ENCODE peak calls at places on chromosomes 2 and 18, in seven cellular contexts. Y is psoas muscle, E is B cell, I is GM10248, F is AG10803, B is foreskin fibroblast, A is WTC11. L is an unnamed sample.

GRCh38 chr2:231047270-231047921 is 9.3 kb upstream of the PSMD1 start:
- DNase-seq in Y (no peak), E (no peak), I (no peak), F (no peak), B (no peak), A (no peak), L (no peak)

GRCh38 chr18:55314615-55315237 is 273.3 kb downstream of the TCF4 start:
- DNase-seq in Y (no peak), E (no peak), I (no peak), F (no peak), B (no peak), A (no peak), L (no peak)

GRCh38 chr2:226643550-226644275 is 155.9 kb downstream of the IRS1 start:
- DNase-seq in Y (no peak), E (no peak), I (no peak), F (no peak), B (no peak), A (no peak), L (no peak)

GRCh38 chr2:33583194-33583938 is 15.7 kb downstream of the FAM98A start:
- DNase-seq in Y (no peak), E (peak), I (peak), F (peak), B (peak), A (no peak), L (peak)

GRCh38 chr18:63963610-63964256 is 6.1 kb upstream of the SERPINB8 start:
- DNase-seq in Y (peak), E (peak), I (peak), F (peak), B (peak), A (peak), L (peak)

GRCh38 chr2:1742680-1743395 is 1.5 kb downstream of the PXDN start:
- DNase-seq in Y (peak), E (no peak), I (no peak), F (peak), B (peak), A (peak), L (no peak)

GRCh38 chr2:224369028-224369632 is 32.8 kb downstream of the FAM124B start:
- DNase-seq in Y (no peak), E (no peak), I (peak), F (peak), B (peak), A (no peak), L (peak)

GRCh38 chr2:189285351-189285750 is 105.8 kb upstream of the COL5A2 start:
- DNase-seq in Y (no peak), E (no peak), I (no peak), F (no peak), B (peak), A (no peak), L (no peak)

GRCh38 chr2:104028066-104028465 is 825.8 kb upstream of the POU3F3 start:
- DNase-seq in Y (no peak), E (no peak), I (no peak), F (no peak), B (no peak), A (no peak), L (no peak)

GRCh38 chr2:31233216-31233615 is 736 bp upstream of the EHD3 start:
- DNase-seq in Y (no peak), E (no peak), I (no peak), F (no peak), B (peak), A (no peak), L (no peak)

GRCh38 chr2:75476778-75477177 is 84.0 kb downstream of the EVA1A start:
- DNase-seq in Y (no peak), E (no peak), I (no peak), F (peak), B (peak), A (no peak), L (peak)

GRCh38 chr2:137435176-137435575 is 529.1 kb upstream of the HNMT start:
- DNase-seq in Y (no peak), E (no peak), I (no peak), F (peak), B (peak), A (no peak), L (no peak)

GRCh38 chr2:75424936-75425619 is 135.7 kb downstream of the EVA1A start:
- DNase-seq in Y (no peak), E (no peak), I (no peak), F (peak), B (peak), A (peak), L (no peak)

GRCh38 chr2:153971914-153972313 is 100.2 kb downstream of the GALNT13 start:
- DNase-seq in Y (no peak), E (no peak), I (no peak), F (no peak), B (no peak), A (no peak), L (no peak)

GRCh38 chr18:45085916-45086624 is 405.4 kb downstream of the SETBP1 start:
- DNase-seq in Y (no peak), E (no peak), I (no peak), F (no peak), B (no peak), A (no peak), L (no peak)

GRCh38 chr2:3462493-3463104 is 56.7 kb downstream of the ADI1 start:
- DNase-seq in Y (no peak), E (no peak), I (no peak), F (no peak), B (no peak), A (no peak), L (no peak)

GRCh38 chr2:88828397-88829137 is 137.1 kb downstream of the RPIA start:
- DNase-seq in Y (peak), E (no peak), I (no peak), F (no peak), B (no peak), A (no peak), L (no peak)

GRCh38 chr2:3403587-3404334 is 24.3 kb downstream of the TRAPPC12 start:
- DNase-seq in Y (no peak), E (no peak), I (peak), F (no peak), B (no peak), A (no peak), L (peak)

GRCh38 chr18:13246591-13246990 is 28.0 kb downstream of the LDLRAD4 start:
- DNase-seq in Y (no peak), E (no peak), I (no peak), F (no peak), B (no peak), A (no peak), L (no peak)

GRCh38 chr2:28150211-28150879 is 242.3 kb upstream of the FOSL2 start:
- DNase-seq in Y (no peak), E (no peak), I (no peak), F (no peak), B (no peak), A (no peak), L (no peak)

GRCh38 chr2:86468162-86469033 is 27.2 kb downstream of the KDM3A start:
- DNase-seq in Y (no peak), E (no peak), I (no peak), F (no peak), B (no peak), A (no peak), L (no peak)

GRCh38 chr18:9782073-9782857 is 74.2 kb downstream of the RAB31 start:
- DNase-seq in Y (no peak), E (no peak), I (no peak), F (peak), B (peak), A (no peak), L (no peak)

GRCh38 chr2:151658081-151658480 is 76.2 kb downstream of the NEB start:
- DNase-seq in Y (no peak), E (no peak), I (no peak), F (no peak), B (no peak), A (no peak), L (no peak)

GRCh38 chr18:76441002-76441667 is 53.9 kb downstream of the ZNF516 start:
- DNase-seq in Y (no peak), E (no peak), I (no peak), F (no peak), B (no peak), A (no peak), L (no peak)

GRCh38 chr2:198062826-198063225 is 258.4 kb downstream of the PLCL1 start:
- DNase-seq in Y (no peak), E (no peak), I (no peak), F (no peak), B (no peak), A (no peak), L (no peak)
- TF ChIP-seq CTCF in Y (no peak), E (no peak), I (no peak), F (no peak), B (no peak), A (no peak), L (no peak)

GRCh38 chr2:18047114-18047695 is 168.7 kb downstream of the KCNS3 start:
- DNase-seq in Y (no peak), E (no peak), I (no peak), F (peak), B (peak), A (no peak), L (no peak)

GRCh38 chr2:18046558-18046957 is 168.1 kb downstream of the KCNS3 start:
- DNase-seq in Y (no peak), E (no peak), I (no peak), F (peak), B (peak), A (no peak), L (no peak)

GRCh38 chr2:18046017-18046416 is 167.6 kb downstream of the KCNS3 start:
- DNase-seq in Y (no peak), E (no peak), I (no peak), F (no peak), B (no peak), A (no peak), L (no peak)

GRCh38 chr2:18047896-18048657 is 169.6 kb downstream of the KCNS3 start:
- DNase-seq in Y (peak), E (no peak), I (no peak), F (peak), B (peak), A (no peak), L (no peak)

GRCh38 chr2:18045230-18045629 is 166.8 kb downstream of the KCNS3 start:
- DNase-seq in Y (no peak), E (no peak), I (no peak), F (peak), B (peak), A (no peak), L (no peak)
- TF ChIP-seq CTCF in Y (no peak), E (no peak), I (no peak), F (no peak), B (no peak), A (no peak), L (no peak)

DNA sequence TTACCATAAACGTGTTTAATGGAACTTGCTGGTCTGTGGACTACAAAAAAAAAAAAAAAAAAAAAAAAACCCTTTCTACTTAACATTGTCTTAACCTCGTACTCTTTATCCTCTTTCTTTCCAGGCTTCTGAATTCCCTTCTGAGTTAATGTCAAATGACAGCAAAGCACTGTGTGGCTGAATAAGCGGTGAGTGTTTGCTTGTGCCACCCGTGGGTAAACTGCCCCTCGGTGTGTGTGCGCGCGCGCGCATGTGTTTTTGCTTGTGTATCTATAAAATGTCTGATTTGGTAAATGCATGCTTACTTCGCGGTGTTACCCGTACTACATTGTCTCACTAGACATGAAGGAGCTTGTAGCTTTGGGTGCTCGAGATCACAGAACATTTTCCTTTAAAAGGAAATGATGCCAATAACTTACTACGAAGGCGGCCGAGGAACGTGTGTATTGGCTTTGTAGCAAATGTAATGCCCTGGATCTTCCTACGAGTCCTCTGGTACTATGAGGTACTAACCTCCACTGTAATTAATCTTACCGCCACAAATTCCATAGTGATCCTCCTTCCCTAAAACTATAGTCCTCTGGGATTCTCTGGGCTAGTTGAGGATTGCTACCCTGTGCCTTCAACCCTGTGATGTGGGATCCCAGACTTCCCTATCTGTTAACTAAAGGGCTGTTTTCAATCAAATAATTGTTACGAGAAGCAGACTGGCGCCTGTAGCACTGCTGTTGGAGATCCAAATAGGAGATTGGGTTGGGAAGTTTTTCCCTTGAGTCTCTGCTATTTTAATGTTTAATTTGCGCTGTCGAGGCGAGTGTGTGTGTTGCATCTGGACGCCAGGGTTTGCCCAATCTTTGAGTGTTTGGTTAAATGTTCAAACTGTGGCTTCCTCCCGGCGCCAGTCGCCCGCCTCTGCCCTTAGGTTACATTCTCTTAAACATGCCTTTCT is 1.1 kb downstream of the ID2 start:
- DNase-seq in Y (peak), E (no peak), I (no peak), F (peak), B (peak), A (no peak), L (no peak)
- TF ChIP-seq CTCF in Y (no peak), E (no peak), I (no peak), F (no peak), B (no peak), A (no peak), L (no peak)

GRCh38 chr2:64963719-64964118 is 25.5 kb upstream of the SLC1A4 start:
- DNase-seq in Y (no peak), E (no peak), I (no peak), F (no peak), B (no peak), A (no peak), L (no peak)
- TF ChIP-seq CTCF in Y (no peak), E (no peak), I (no peak), F (no peak), B (no peak), A (no peak), L (no peak)

DNA sequence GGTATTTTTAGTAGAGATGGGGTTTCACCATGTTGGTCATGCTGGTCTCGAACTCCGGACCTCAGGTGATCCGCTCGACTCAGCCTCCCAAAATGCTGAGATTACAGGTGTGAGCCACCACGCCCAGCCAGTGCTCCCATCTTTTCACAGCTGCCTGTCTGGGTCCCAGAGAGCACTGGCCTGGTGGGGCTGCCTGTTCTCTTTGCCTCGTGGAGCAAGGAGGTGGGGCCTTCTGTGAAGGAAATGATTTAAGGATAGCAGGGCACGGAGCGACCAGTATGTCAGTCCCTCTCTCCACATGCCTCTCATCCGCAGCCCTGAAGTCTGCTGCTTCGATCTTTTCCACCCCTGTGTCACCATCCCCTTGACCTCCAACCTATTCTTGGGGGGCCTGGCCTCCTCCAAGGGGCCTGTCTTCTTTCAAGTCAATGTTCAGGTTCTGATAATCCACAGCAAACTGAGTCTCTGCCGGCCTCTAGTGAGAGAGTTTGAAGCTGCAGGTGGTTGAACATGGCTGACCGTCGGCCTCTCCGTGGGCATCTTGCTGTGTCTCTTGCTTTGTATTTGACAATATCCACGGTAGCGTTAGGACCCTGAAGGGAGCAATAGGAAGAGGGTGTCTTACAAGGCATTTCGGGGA is 28.2 kb upstream of the GIGYF2 start:
- DNase-seq in Y (no peak), E (no peak), I (no peak), F (peak), B (peak), A (peak), L (no peak)
- TF ChIP-seq CTCF in Y (peak), E (no peak), I (peak), F (peak), B (peak), A (no peak), L (peak)

DNA sequence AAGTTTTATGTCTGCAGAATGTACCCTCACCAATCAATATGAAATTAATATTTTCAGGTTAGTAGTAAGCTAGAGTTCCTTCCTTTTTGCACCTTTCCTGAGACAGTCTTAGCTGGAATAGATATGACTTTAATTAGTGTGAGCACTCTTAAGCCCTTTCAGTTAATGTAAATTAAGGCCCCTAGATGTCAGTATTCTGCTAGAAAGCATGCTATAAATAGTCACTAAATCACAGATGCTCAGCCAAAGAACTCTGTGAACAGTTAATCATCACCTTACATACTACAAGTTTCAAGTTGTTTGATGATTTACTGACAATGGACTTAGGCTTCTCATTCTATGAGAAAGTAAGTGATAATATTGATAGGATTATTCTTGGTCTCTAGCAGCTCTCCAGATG is 413.7 kb downstream of the PTH2R start:
- DNase-seq in Y (no peak), E (no peak), I (no peak), F (no peak), B (no peak), A (no peak), L (peak)
- TF ChIP-seq CTCF in Y (no peak), E (no peak), I (peak), F (no peak), B (no peak), A (no peak), L (peak)

GRCh38 chr2:227853765-227854271 is 17.6 kb upstream of the DAW1 start:
- DNase-seq in Y (no peak), E (no peak), I (no peak), F (no peak), B (peak), A (no peak), L (no peak)
- TF ChIP-seq CTCF in Y (no peak), E (no peak), I (no peak), F (no peak), B (no peak), A (no peak), L (no peak)

L was measured in GM13977.